ENCODE peak calls at places on chromosome 5, in ten cellular contexts. E is natural killer cell, Y is left ventricle myocardium inferior, I is uterus, H is WTC11, O is GM12865, P is NB4, B is H9, M is OCI-LY7, N is MCF 10A. W is an unnamed sample.

GRCh38 chr5:82417776-82418607 is 139.8 kb upstream of the RPS23 start:
- DNase-seq in O (no peak), H (no peak), E (no peak), P (no peak), Y (no peak), B (no peak), N (peak; percentile 33), I (no peak), M (no peak), W (no peak)

GRCh38 chr5:94649874-94650273 is 31.4 kb downstream of the SLF1 start:
- DNase-seq in N (no peak), M (no peak), Y (no peak), I (no peak), H (no peak), E (no peak), P (no peak), O (no peak), B (no peak), W (no peak)

GRCh38 chr5:14419686-14420085 is 161.9 kb upstream of the OTULINL start:
- DNase-seq in P (no peak), H (no peak), N (no peak), Y (no peak), M (no peak), E (no peak), O (no peak), B (no peak), I (no peak), W (no peak)

GRCh38 chr5:20266068-20266467 is 278.1 kb upstream of the CDH18 start:
- DNase-seq in B (no peak), M (no peak), O (no peak), H (no peak), E (no peak), Y (no peak), N (no peak), P (no peak), I (no peak), W (no peak)

GRCh38 chr5:169176686-169177430 is 124.1 kb downstream of the SLIT3 start:
- DNase-seq in P (no peak), N (no peak), Y (no peak), I (no peak), M (no peak), B (no peak), O (no peak), H (no peak), E (no peak), W (no peak)

GRCh38 chr5:18305288-18305899 is 671.1 kb downstream of the TAF11L14 start:
- DNase-seq in H (peak; percentile 34), M (peak; percentile 30), Y (no peak), O (peak; percentile 35), B (peak; percentile 34), N (peak; percentile 51), I (no peak), E (no peak), P (peak; percentile 50), W (no peak)

GRCh38 chr5:132294728-132295504 is 722 bp downstream of the SLC22A4 start:
- DNase-seq in I (peak; percentile 51), M (no peak), O (peak; percentile 20), N (peak; percentile 99), P (peak; percentile 98), Y (peak; percentile 46), H (peak; percentile 50), E (peak; percentile 30), B (peak; percentile 64), W (no peak)

GRCh38 chr5:178273041-178273440 is 40.4 kb upstream of the PHYKPL start:
- DNase-seq in B (no peak), E (no peak), M (no peak), P (no peak), Y (no peak), I (no peak), H (no peak), O (no peak), N (no peak), W (peak; percentile 54)

GRCh38 chr5:9977070-9977469 is 272.6 kb downstream of the ATPSCKMT start:
- DNase-seq in I (no peak), Y (no peak), P (no peak), B (no peak), E (no peak), M (no peak), N (no peak), H (no peak), O (no peak), W (no peak)

GRCh38 chr5:157449011-157449723 is 10.8 kb upstream of the NIPAL4 start:
- DNase-seq in P (no peak), N (peak; percentile 47), B (peak; percentile 16), M (no peak), I (peak; percentile 68), Y (peak; percentile 83), O (no peak), H (no peak), E (no peak), W (no peak)

GRCh38 chr5:140240987-140241706 is 61.8 kb downstream of the PFDN1 start:
- DNase-seq in E (no peak), N (peak; percentile 97), Y (peak; percentile 92), P (no peak), B (peak; percentile 90), H (peak; percentile 79), O (no peak), M (no peak), I (peak; percentile 87), W (no peak)

DNA sequence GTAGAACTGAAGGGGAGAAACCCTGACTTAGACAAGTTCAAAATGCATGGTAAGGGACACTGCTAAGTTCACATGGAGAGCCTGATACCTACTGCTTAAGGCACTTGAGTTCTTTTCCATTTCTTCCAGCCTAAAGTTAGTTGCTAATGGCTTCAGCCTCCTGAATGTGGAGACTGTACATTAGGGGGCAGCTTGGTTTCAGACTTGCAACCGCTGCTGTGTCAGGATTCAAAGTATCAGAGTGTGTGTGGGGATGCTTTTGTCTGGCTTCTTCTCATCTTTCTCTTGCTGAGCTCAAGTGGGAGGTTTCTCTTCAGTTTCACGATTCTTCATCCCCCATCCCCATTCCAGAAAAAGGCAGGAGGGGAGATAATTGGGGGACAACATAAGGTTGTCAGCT is 49.4 kb downstream of the ATP10B start:
- DNase-seq in Y (no peak), E (no peak), B (no peak), M (no peak), P (peak; percentile 15), H (no peak), I (no peak), O (peak; percentile 8), N (peak; percentile 43), W (no peak)
- TF ChIP-seq CTCF in Y (no peak), E (no peak), B (no peak), M (no peak), P (no peak), H (no peak), I (no peak), O (no peak), N (peak; percentile 27), W (no peak)

GRCh38 chr5:177099422-177100093 is 12.8 kb downstream of the FGFR4 start:
- DNase-seq in E (no peak), B (peak; percentile 75), H (peak; percentile 56), N (no peak), M (peak; percentile 49), I (no peak), P (no peak), Y (no peak), O (no peak), W (no peak)

GRCh38 chr5:177096162-177097015 is 9.7 kb downstream of the FGFR4 start:
- DNase-seq in M (no peak), P (no peak), B (no peak), N (no peak), H (no peak), Y (no peak), E (no peak), I (no peak), O (no peak), W (no peak)

GRCh38 chr5:177097016-177097985 is 10.6 kb downstream of the FGFR4 start:
- DNase-seq in O (no peak), B (no peak), M (no peak), H (no peak), Y (no peak), E (no peak), P (no peak), I (no peak), N (no peak), W (no peak)

GRCh38 chr5:177098772-177099152 is 12.0 kb downstream of the FGFR4 start:
- DNase-seq in I (no peak), H (no peak), E (no peak), M (no peak), B (peak; percentile 32), O (no peak), Y (no peak), N (no peak), P (no peak), W (no peak)

DNA sequence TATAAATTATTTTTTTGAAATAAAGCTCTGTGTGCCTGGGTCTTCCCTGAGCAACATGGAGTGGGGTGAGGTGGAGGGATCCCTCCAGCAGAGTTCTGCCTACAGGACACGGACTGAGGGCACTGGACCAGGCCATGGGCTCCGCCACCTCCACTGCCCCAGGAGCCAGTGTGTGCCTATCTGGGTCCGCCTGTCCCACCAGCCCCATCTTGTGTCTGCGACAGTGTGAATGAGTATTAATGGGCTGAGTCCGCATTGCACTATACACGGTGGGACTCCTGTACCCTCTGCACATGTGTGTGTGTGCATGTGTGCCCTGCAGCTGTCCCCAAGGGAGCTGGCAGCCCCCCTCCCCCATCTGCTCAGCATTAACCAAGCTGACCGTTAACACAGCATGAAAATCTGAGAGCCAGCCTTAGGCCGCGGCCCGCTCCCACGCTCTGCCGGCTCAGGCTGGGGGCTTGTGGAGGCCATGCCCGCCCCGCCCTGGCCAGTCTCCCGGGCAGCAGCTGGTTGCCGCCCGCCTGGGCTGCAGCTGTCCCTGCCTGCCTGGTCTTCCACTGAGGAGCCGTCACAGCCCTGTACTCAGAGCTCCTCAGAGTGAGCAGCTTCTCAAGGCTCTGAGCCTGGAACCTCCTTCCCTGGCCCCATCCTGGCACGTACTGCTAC is 11.5 kb downstream of the FGFR4 start:
- DNase-seq in P (no peak), B (peak; percentile 32), Y (peak; percentile 54), O (no peak), M (no peak), I (no peak), N (no peak), E (no peak), H (no peak), W (no peak)
- TF ChIP-seq CTCF in P (no peak), B (no peak), Y (no peak), O (no peak), M (no peak), I (no peak), N (no peak), E (no peak), H (no peak), W (no peak)

GRCh38 chr5:41755705-41756104 is 114.5 kb downstream of the OXCT1 start:
- DNase-seq in B (no peak), N (no peak), O (no peak), H (no peak), M (no peak), Y (no peak), E (no peak), P (no peak), I (no peak), W (no peak)

GRCh38 chr5:41751867-41752266 is 118.4 kb downstream of the OXCT1 start:
- DNase-seq in M (no peak), B (no peak), H (no peak), O (no peak), Y (no peak), P (no peak), E (no peak), N (no peak), I (no peak), W (no peak)

GRCh38 chr5:41754857-41755256 is 115.4 kb downstream of the OXCT1 start:
- DNase-seq in N (peak; percentile 23), Y (no peak), O (no peak), P (peak; percentile 8), H (no peak), M (peak; percentile 2), B (no peak), I (no peak), E (no peak), W (no peak)
- TF ChIP-seq CTCF in N (no peak), Y (peak; percentile 30), O (no peak), P (no peak), H (no peak), M (peak; percentile 50), B (peak; percentile 46), I (no peak), E (no peak), W (peak; percentile 38)

GRCh38 chr5:62305715-62306493 is at the start of gene KIF2A:
- DNase-seq in H (peak; percentile 90), N (peak; percentile 94), I (peak; percentile 90), E (peak; percentile 91), M (peak; percentile 97), Y (peak; percentile 91), B (peak; percentile 96), P (peak; percentile 97), O (peak; percentile 98), W (peak; percentile 94)
- TF ChIP-seq CTCF in H (no peak), N (no peak), I (no peak), E (no peak), M (no peak), Y (peak; percentile 41), B (no peak), P (no peak), O (peak; percentile 2), W (peak; percentile 40)